ENCODE peak calls at places on chromosomes 11 and 22, in seven cellular contexts. K is Karpas-422, R is fibroblast of lung, L is tibial artery, Z is lung, F is hepatocyte, B is BJ. G is an unnamed sample.

GRCh38 chr11:2315395-2316168 is 13.8 kb downstream of the TSPAN32 start:
- DNase-seq in K (no peak), R (no peak), L (no peak), Z (no peak), F (no peak), B (no peak), G (no peak)

GRCh38 chr11:5596611-5597201 is at the start of gene TRIM6:
- DNase-seq in K (no peak), R (peak), L (peak), Z (peak), F (peak), B (no peak), G (peak)

GRCh38 chr11:1922411-1923113 is 3.1 kb downstream of the TNNT3 start:
- DNase-seq in K (no peak), R (no peak), L (no peak), Z (no peak), F (peak), B (no peak), G (no peak)

GRCh38 chr22:41237707-41238569 is 2.8 kb downstream of the CHADL start:
- DNase-seq in K (peak), R (peak), L (peak), Z (peak), F (peak), B (no peak), G (peak)

GRCh38 chr11:122791836-122792235 is 46.5 kb upstream of the CRTAM start:
- DNase-seq in K (no peak), R (peak), L (peak), Z (no peak), F (peak), B (no peak), G (no peak)

GRCh38 chr11:70409871-70410270 is 11.5 kb downstream of the CTTN start:
- DNase-seq in K (no peak), R (no peak), L (no peak), Z (no peak), F (no peak), B (no peak), G (no peak)

GRCh38 chr11:15930442-15931025 is 425.8 kb downstream of the SOX6 start:
- DNase-seq in K (no peak), R (no peak), L (no peak), Z (no peak), F (no peak), B (no peak), G (no peak)

GRCh38 chr11:45830596-45830995 is 16.7 kb upstream of the CRY2 start:
- DNase-seq in K (no peak), R (no peak), L (no peak), Z (no peak), F (no peak), B (no peak), G (no peak)

GRCh38 chr11:110762596-110762995 is 50.4 kb upstream of the ARHGAP20 start:
- DNase-seq in K (no peak), R (no peak), L (no peak), Z (no peak), F (no peak), B (no peak), G (no peak)

GRCh38 chr22:37459211-37459610 is 27.0 kb downstream of the MFNG start:
- DNase-seq in K (no peak), R (no peak), L (no peak), Z (no peak), F (no peak), B (no peak), G (no peak)

GRCh38 chr11:93753241-93753640 is 11.8 kb downstream of the C11orf54 start:
- DNase-seq in K (no peak), R (no peak), L (no peak), Z (no peak), F (no peak), B (no peak), G (no peak)

GRCh38 chr11:69791266-69791665 is 16.1 kb upstream of the FGF4 start:
- DNase-seq in K (no peak), R (peak), L (no peak), Z (no peak), F (peak), B (peak), G (no peak)

GRCh38 chr11:86151188-86152005 is 82.5 kb upstream of the PICALM start:
- DNase-seq in K (no peak), R (peak), L (peak), Z (peak), F (peak), B (no peak), G (no peak)

GRCh38 chr22:26416670-26417270 is 12.3 kb upstream of the ASPHD2 start:
- DNase-seq in K (no peak), R (peak), L (no peak), Z (no peak), F (peak), B (peak), G (peak)

GRCh38 chr11:97667057-97667456 is 1277.2 kb downstream of the JRKL start:
- DNase-seq in K (no peak), R (no peak), L (no peak), Z (no peak), F (no peak), B (no peak), G (no peak)

GRCh38 chr11:94449437-94449836 is 44.2 kb downstream of the MRE11 start:
- DNase-seq in K (no peak), R (peak), L (no peak), Z (no peak), F (peak), B (peak), G (no peak)

DNA sequence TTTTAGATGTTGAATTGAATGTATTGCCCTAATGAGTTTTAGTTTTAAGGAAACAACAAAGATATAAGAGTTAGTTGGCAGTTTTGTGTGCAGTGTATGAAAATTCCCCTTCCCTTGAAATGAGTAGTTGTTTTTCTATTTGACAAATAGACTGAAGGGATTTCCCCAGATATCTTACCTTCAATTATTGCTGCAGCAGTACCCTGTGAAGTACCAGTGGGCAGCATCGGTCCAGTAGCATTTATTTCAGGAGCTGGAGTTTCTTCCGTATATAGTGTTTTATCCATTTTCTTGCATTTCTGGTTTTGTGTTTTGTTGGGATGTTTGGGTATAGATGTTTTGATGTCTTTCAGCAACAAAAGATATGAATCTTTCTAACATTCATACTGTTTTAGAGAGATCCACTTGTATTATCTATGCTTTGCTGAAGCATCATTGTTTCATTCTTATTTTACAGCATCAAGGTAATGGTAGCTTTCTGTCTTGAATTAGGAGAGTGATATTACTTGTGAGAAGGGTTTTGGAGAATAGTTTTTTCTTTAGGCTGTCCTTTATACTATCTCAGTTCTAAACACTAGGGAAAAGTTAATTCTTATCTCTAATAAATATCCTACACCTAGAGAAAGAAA is 7.4 kb downstream of the KMT2A start:
- DNase-seq in K (no peak), R (no peak), L (no peak), Z (no peak), F (no peak), B (no peak), G (no peak)
- H3K4me3 ChIP-seq in K (no peak), R (no peak), L (no peak), Z (no peak), F (no peak), B (no peak), G (no peak)

GRCh38 chr22:36330127-36330526 is 57.6 kb downstream of the MYH9 start:
- DNase-seq in K (no peak), R (no peak), L (no peak), Z (no peak), F (no peak), B (no peak), G (no peak)

GRCh38 chr22:36327922-36328551 is 59.7 kb downstream of the MYH9 start:
- DNase-seq in K (no peak), R (peak), L (peak), Z (no peak), F (peak), B (no peak), G (no peak)

GRCh38 chr22:36330655-36331305 is 57.0 kb downstream of the MYH9 start:
- DNase-seq in K (no peak), R (peak), L (peak), Z (peak), F (peak), B (no peak), G (no peak)

GRCh38 chr22:36328635-36329216 is 59.0 kb downstream of the MYH9 start:
- DNase-seq in K (peak), R (peak), L (peak), Z (peak), F (peak), B (peak), G (peak)

DNA sequence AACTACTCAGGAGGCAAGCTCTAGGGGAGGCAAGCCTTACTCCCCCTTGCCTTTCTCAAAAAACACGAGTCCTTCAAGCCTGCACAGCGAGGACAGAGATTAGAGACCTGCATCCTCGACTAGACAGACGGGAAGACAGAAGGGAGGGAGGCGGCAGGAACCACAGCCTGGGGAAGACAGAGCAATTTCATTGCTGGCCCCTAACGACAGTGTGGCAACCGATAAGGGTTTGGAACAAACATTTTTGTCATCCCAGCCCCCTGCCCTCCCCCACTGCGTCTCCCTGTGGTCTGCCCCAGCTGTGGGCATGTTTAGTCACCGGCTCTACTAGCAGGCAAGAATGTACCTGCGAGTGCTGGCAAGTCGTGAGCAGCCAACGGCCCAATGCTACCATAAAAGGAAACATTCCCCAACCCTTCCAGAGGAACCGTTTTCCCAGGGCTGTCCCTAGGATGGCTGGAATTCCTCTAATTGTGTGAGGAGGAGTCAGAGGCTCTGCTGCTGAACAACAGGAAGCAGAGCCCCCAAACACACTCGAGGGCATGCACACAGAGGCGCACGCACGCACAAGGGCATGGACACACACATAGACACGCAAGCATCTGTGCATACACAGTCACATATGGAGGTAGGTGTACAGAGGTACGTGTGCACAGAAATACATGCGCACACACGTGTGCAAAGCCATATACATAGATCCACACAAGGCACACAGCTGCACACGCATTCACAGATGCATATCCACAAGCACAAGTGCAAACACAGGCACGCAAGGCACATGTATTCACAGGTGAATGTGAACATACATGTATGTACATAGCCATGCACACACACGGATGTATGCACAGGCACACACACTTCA is 58.3 kb downstream of the MYH9 start:
- DNase-seq in K (no peak), R (peak), L (peak), Z (peak), F (peak), B (peak), G (no peak)
- H3K4me3 ChIP-seq in K (no peak), R (no peak), L (peak), Z (no peak), F (no peak), B (no peak), G (no peak)

DNA sequence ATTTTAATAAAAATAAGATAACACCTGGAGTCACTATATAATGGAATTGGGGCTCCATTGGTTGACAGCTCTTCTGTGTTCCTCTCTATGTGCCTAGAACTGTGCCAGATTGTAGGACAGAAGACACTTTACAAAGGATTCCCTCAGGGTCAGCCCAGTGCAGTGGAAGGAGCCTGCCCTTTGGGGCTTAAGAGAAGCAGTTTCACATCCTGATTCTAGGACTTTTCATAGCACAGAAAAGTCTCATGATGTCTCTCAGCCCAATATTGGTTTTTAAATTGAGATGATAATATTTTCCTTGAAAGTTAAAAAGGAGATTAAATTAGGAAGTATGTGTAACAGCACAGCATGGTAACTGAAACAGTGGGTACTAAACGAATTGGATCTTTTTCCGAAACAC is 7.1 kb downstream of the PLAAT4 start:
- DNase-seq in K (peak), R (no peak), L (no peak), Z (no peak), F (no peak), B (no peak), G (no peak)
- H3K4me3 ChIP-seq in K (no peak), R (no peak), L (no peak), Z (no peak), F (no peak), B (no peak), G (no peak)

DNA sequence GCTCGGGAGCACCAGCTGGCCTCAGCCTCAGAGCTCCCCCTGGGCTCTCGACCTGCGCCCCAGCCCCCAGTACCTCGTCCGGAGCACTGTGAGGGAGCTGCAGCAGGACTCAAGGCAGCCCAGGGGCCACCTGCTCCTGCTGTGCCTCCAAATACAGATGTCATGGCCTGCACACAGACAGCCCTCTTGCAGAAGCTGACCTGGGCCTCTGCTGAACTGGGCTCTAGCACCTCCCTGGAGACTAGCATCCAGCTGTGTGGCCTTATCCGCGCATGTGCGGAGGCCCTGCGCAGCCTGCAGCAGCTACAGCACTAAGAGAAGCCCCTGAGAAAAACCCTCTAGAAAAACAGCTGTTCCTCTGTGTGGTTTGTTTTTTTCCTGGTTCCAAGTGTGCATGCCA is 918 bp upstream of the FAM89B start:
- DNase-seq in K (no peak), R (no peak), L (no peak), Z (no peak), F (no peak), B (no peak), G (no peak)
- H3K4me3 ChIP-seq in K (peak), R (peak), L (peak), Z (peak), F (no peak), B (peak), G (peak)

GRCh38 chr11:701741-702513 is 4.1 kb upstream of the EPS8L2 start:
- DNase-seq in K (no peak), R (no peak), L (no peak), Z (no peak), F (no peak), B (no peak), G (peak)
- H3K4me3 ChIP-seq in K (no peak), R (no peak), L (no peak), Z (no peak), F (no peak), B (no peak), G (no peak)

GRCh38 chr11:125164422-125165110 is at the start of gene PKNOX2:
- DNase-seq in K (no peak), R (peak), L (peak), Z (peak), F (peak), B (no peak), G (peak)

GRCh38 chr11:125165664-125166346 is 1.3 kb downstream of the PKNOX2 start:
- DNase-seq in K (no peak), R (peak), L (no peak), Z (no peak), F (peak), B (no peak), G (no peak)

GRCh38 chr11:125166347-125166841 is 1.8 kb downstream of the PKNOX2 start:
- DNase-seq in K (no peak), R (peak), L (peak), Z (no peak), F (no peak), B (no peak), G (peak)

GRCh38 chr11:125164091-125164421 is 495 bp upstream of the PKNOX2 start:
- DNase-seq in K (no peak), R (no peak), L (no peak), Z (no peak), F (no peak), B (no peak), G (no peak)

DNA sequence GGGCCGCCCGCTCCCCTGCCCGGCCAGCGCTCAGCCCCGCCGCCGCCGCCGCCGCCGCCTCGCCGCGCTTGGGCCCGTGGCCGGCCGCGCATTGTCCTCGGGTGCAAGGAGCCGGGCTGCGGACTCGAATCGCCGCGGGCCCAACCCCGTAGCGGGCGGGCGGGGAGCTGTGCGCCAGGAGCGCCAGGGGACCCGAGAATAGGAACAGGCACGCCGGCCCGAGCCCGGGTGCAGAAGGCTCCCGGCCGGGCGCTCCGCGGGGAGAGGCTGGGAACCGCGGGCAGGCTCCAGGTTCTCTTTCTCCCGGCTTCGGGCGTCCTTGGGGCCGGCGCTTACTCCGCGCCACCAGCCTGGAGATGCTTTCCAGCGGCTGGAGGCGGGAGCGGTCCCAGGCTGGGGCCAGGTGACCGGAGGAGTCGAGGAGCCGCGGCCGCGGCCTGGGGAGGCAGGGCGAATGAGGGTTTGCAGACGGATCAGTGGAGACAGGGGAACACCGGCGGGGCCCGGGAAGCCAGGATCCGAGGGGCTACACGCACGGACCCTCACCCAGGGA is 636 bp downstream of the PKNOX2 start:
- DNase-seq in K (no peak), R (peak), L (peak), Z (no peak), F (peak), B (no peak), G (peak)
- H3K4me3 ChIP-seq in K (no peak), R (peak), L (peak), Z (peak), F (peak), B (peak), G (peak)

DNA sequence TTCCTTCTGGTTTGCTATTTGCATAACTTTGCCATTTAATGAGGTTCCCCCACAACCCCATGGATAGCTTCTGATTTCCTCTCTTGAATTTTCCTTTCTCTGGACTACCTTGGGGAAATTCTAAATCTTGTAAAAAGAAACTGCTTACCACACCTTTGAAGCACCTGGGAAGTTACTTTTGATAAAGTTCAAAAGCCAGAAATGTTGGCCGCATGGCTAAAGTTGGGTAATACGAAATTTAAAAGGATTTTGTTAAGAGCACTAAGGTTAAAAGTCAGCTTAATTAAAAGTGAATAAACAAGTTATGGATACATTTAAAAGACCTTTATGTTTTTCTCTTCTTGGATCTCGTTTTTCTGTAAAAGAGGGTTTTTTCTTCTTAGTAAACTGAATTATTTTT is 5.5 kb downstream of the CASP4 start:
- DNase-seq in K (no peak), R (no peak), L (no peak), Z (no peak), F (no peak), B (no peak), G (no peak)
- H3K4me3 ChIP-seq in K (no peak), R (no peak), L (no peak), Z (no peak), F (no peak), B (no peak), G (no peak)

DNA sequence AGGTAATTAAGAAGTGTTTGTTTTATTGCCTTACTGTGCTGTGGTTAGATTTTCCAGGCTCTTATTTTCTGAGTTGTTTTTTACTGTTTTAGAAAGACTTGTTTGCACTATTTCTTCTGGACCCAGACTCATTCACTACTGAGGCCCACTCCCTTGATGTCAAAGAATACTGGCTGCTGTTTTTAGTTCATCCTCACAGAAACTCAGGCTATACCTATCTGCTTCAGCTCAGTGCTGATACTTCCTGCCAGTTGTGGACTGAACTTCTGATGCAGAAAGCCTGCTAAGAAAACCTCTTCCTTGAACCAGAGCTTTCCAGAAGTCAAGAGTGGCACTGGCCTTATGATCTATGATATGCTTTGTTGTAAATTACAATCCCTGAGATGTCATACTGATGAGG is 15.9 kb upstream of the PIK3IP1 start:
- DNase-seq in K (no peak), R (no peak), L (no peak), Z (no peak), F (no peak), B (no peak), G (no peak)
- H3K4me3 ChIP-seq in K (no peak), R (no peak), L (no peak), Z (no peak), F (no peak), B (no peak), G (no peak)